ENCODE peak calls at places on chromosomes 6 and 20, in six cellular contexts. One of them, this sample, is unnamed. For H3K36me3 and H3K27me3, the result is how much of the 10 kb centered on the place peaks cover.

GRCh38 chr6:2976571-2977085 is 5.3 kb upstream of the SERPINB6 start:
- DNase-seq in endodermal cell: no peak
- DNase-seq in ovary: no peak
- DNase-seq in tibial artery: no peak
- DNase-seq in uterus: no peak
- DNase-seq in neural progenitor cell: no peak
- DNase-seq in this sample: peak

GRCh38 chr20:59911041-59911440 is 22.4 kb downstream of the SYCP2 start:
- DNase-seq in tibial artery: no peak
- DNase-seq in neural progenitor cell: no peak
- DNase-seq in uterus: no peak
- DNase-seq in endodermal cell: no peak
- DNase-seq in ovary: no peak
- DNase-seq in this sample: no peak

GRCh38 chr6:43977404-43978111 is 149.7 kb downstream of the MRPL14 start:
- DNase-seq in neural progenitor cell: no peak
- DNase-seq in endodermal cell: no peak
- DNase-seq in tibial artery: no peak
- DNase-seq in ovary: no peak
- DNase-seq in uterus: no peak
- DNase-seq in this sample: no peak

GRCh38 chr6:25599516-25600060 is 52.4 kb upstream of the SCGN start:
- DNase-seq in endodermal cell: no peak
- DNase-seq in ovary: no peak
- DNase-seq in uterus: no peak
- DNase-seq in tibial artery: no peak
- DNase-seq in neural progenitor cell: no peak
- DNase-seq in this sample: no peak

GRCh38 chr6:137224890-137225198 is 5.7 kb upstream of the IFNGR1 start:
- DNase-seq in ovary: no peak
- DNase-seq in endodermal cell: no peak
- DNase-seq in uterus: no peak
- DNase-seq in tibial artery: no peak
- DNase-seq in neural progenitor cell: no peak
- DNase-seq in this sample: no peak

GRCh38 chr6:17179246-17180073 is 77.6 kb downstream of the STMND1 start:
- DNase-seq in ovary: no peak
- DNase-seq in uterus: no peak
- DNase-seq in neural progenitor cell: no peak
- DNase-seq in tibial artery: no peak
- DNase-seq in endodermal cell: no peak
- DNase-seq in this sample: no peak

GRCh38 chr20:63843222-63843621 is 12.2 kb upstream of the ZBTB46 start:
- DNase-seq in uterus: no peak
- DNase-seq in tibial artery: no peak
- DNase-seq in ovary: no peak
- DNase-seq in neural progenitor cell: no peak
- DNase-seq in endodermal cell: peak
- DNase-seq in this sample: no peak

GRCh38 chr6:53335224-53335994 is 13.3 kb downstream of the ELOVL5 start:
- DNase-seq in uterus: no peak
- DNase-seq in endodermal cell: peak
- DNase-seq in neural progenitor cell: no peak
- DNase-seq in tibial artery: no peak
- DNase-seq in ovary: no peak
- DNase-seq in this sample: no peak

GRCh38 chr6:75524322-75524972 is 30.8 kb upstream of the FILIP1 start:
- DNase-seq in uterus: no peak
- DNase-seq in endodermal cell: no peak
- DNase-seq in neural progenitor cell: peak
- DNase-seq in ovary: no peak
- DNase-seq in tibial artery: no peak
- DNase-seq in this sample: peak

GRCh38 chr20:38247166-38247509 is 13.4 kb downstream of the KIAA1755 start:
- DNase-seq in ovary: no peak
- DNase-seq in neural progenitor cell: no peak
- DNase-seq in uterus: no peak
- DNase-seq in endodermal cell: no peak
- DNase-seq in tibial artery: no peak
- DNase-seq in this sample: no peak

GRCh38 chr20:33769032-33769431 is 37.2 kb downstream of the ZNF341 start:
- DNase-seq in ovary: no peak
- DNase-seq in uterus: no peak
- DNase-seq in neural progenitor cell: no peak
- DNase-seq in endodermal cell: no peak
- DNase-seq in tibial artery: no peak
- DNase-seq in this sample: no peak

GRCh38 chr6:53628354-53629119 is 37.0 kb downstream of the KLHL31 start:
- DNase-seq in neural progenitor cell: no peak
- DNase-seq in tibial artery: no peak
- DNase-seq in ovary: no peak
- DNase-seq in uterus: peak
- DNase-seq in endodermal cell: no peak
- DNase-seq in this sample: peak

GRCh38 chr6:102549221-102549874 is 1155.8 kb downstream of the GRIK2 start:
- DNase-seq in ovary: no peak
- DNase-seq in tibial artery: no peak
- DNase-seq in neural progenitor cell: no peak
- DNase-seq in endodermal cell: no peak
- DNase-seq in uterus: no peak
- DNase-seq in this sample: no peak

GRCh38 chr6:56640374-56640773 is 2.3 kb downstream of the DST start:
- DNase-seq in tibial artery: no peak
- DNase-seq in uterus: no peak
- DNase-seq in neural progenitor cell: no peak
- DNase-seq in endodermal cell: no peak
- DNase-seq in ovary: no peak
- DNase-seq in this sample: no peak
- H3K36me3 ChIP-seq in tibial artery: under half
- H3K36me3 ChIP-seq in uterus: under half
- H3K36me3 ChIP-seq in neural progenitor cell: under half
- H3K36me3 ChIP-seq in endodermal cell: half or more
- H3K36me3 ChIP-seq in ovary: under half
- H3K36me3 ChIP-seq in this sample: under half

DNA sequence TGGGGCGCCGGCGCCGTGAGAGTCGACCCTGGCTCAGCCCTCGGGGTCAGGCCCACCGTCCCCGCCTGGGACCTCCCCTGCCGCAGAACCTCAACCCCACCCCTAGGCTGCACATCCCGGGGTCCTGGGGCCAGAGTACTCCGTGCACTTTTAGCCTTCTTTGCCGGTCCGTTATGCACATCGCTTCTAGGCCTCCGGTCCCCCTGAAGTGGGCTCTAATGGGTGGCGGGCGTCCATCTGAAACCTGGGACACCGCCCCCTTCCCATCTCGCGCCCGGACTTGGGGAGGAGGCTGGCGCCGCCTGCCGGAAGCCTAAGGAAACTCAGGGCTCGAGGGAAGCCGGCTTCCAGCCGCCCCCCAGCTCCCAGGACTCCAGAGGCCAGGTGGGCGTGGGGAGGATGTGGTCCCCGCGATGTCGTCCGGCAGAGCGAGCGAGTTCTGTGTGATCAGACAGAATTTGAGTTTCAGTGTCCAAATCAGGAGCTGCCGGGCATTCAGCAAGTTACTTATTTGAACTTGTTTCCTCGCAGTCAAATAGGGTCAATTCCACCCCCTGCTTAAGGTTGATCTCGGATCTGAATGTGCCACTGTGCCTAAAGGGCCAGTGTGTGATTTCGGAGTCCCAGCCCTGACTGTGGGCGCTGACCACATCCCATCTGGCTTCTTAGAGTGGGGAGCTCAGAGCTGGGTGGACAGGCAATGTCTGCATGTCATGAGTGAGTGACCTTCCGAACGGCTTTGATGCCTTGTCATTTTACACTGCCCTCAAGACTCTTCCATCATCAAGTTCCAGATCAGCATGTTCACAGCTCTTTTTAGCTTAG is 47.6 kb downstream of the CPXM1 start:
- DNase-seq in neural progenitor cell: peak
- DNase-seq in tibial artery: no peak
- DNase-seq in ovary: peak
- DNase-seq in uterus: peak
- DNase-seq in endodermal cell: peak
- DNase-seq in this sample: no peak
- H3K4me3 ChIP-seq in neural progenitor cell: peak
- H3K4me3 ChIP-seq in tibial artery: peak
- H3K4me3 ChIP-seq in ovary: peak
- H3K4me3 ChIP-seq in uterus: peak
- H3K4me3 ChIP-seq in endodermal cell: peak
- H3K4me3 ChIP-seq in this sample: peak

DNA sequence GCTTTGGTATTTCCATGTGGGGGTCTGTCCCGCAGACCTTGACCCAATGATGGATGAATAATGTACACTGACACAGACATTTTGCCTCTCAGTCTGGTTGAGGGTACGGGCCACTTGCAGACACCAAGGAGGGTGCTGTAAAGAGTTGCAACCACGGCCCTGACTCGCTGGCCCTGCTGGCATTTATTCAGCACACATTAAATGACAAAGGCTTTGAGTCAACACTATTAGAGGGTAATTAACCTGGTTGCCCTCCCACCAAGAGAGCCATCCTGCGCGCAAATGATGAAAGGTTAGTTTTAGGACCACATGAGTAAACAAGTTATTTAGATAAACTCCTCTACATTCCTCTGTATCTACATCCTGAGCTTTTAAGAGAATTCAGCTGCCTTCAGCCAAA is 308.9 kb upstream of the MMS22L start:
- DNase-seq in tibial artery: no peak
- DNase-seq in ovary: no peak
- DNase-seq in neural progenitor cell: peak
- DNase-seq in endodermal cell: peak
- DNase-seq in uterus: no peak
- DNase-seq in this sample: no peak
- H3K27me3 ChIP-seq in tibial artery: under half
- H3K27me3 ChIP-seq in ovary: under half
- H3K27me3 ChIP-seq in neural progenitor cell: under half
- H3K27me3 ChIP-seq in endodermal cell: under half
- H3K27me3 ChIP-seq in uterus: under half
- H3K27me3 ChIP-seq in this sample: under half

GRCh38 chr6:7392402-7392801 is 2.8 kb downstream of the RIOK1 start:
- DNase-seq in tibial artery: no peak
- DNase-seq in ovary: no peak
- DNase-seq in neural progenitor cell: no peak
- DNase-seq in endodermal cell: no peak
- DNase-seq in uterus: no peak
- DNase-seq in this sample: no peak
- H3K36me3 ChIP-seq in tibial artery: under half
- H3K36me3 ChIP-seq in ovary: under half
- H3K36me3 ChIP-seq in neural progenitor cell: under half
- H3K36me3 ChIP-seq in endodermal cell: under half
- H3K36me3 ChIP-seq in uterus: under half
- H3K36me3 ChIP-seq in this sample: under half

GRCh38 chr20:17841751-17842191 is 126.8 kb downstream of the SNX5 start:
- DNase-seq in ovary: peak
- DNase-seq in neural progenitor cell: no peak
- DNase-seq in uterus: peak
- DNase-seq in endodermal cell: no peak
- DNase-seq in tibial artery: peak
- DNase-seq in this sample: no peak
- H3K4me3 ChIP-seq in ovary: no peak
- H3K4me3 ChIP-seq in neural progenitor cell: no peak
- H3K4me3 ChIP-seq in uterus: no peak
- H3K4me3 ChIP-seq in endodermal cell: no peak
- H3K4me3 ChIP-seq in tibial artery: no peak
- H3K4me3 ChIP-seq in this sample: no peak

GRCh38 chr6:72619883-72620696 is 1.8 kb upstream of the KCNQ5 start:
- DNase-seq in endodermal cell: peak
- DNase-seq in ovary: no peak
- DNase-seq in uterus: no peak
- DNase-seq in neural progenitor cell: peak
- DNase-seq in tibial artery: peak
- DNase-seq in this sample: no peak
- H3K27me3 ChIP-seq in endodermal cell: half or more
- H3K27me3 ChIP-seq in ovary: under half
- H3K27me3 ChIP-seq in uterus: under half
- H3K27me3 ChIP-seq in neural progenitor cell: half or more
- H3K27me3 ChIP-seq in tibial artery: under half
- H3K27me3 ChIP-seq in this sample: under half

GRCh38 chr6:7232351-7232750 is 80.6 kb downstream of the SSR1 start:
- DNase-seq in tibial artery: peak
- DNase-seq in endodermal cell: no peak
- DNase-seq in uterus: no peak
- DNase-seq in neural progenitor cell: no peak
- DNase-seq in ovary: peak
- DNase-seq in this sample: no peak
- H3K36me3 ChIP-seq in tibial artery: half or more
- H3K36me3 ChIP-seq in endodermal cell: half or more
- H3K36me3 ChIP-seq in uterus: under half
- H3K36me3 ChIP-seq in neural progenitor cell: under half
- H3K36me3 ChIP-seq in ovary: under half
- H3K36me3 ChIP-seq in this sample: under half

This sample was measured in BJ.